ENCODE peak calls at places on chromosome 16, in eight cellular contexts. U, K, W, T, J, Q, R and C are unnamed samples.

GRCh38 chr16:79437764-79438728 is 162.5 kb downstream of the MAF start:
- DNase-seq in W (peak; percentile 71), T (no peak), U (peak; percentile 48), Q (peak; percentile 71), J (no peak), R (peak; percentile 4), K (no peak), C (peak; percentile 1)

GRCh38 chr16:89696598-89697128 is 4.8 kb downstream of the SPATA2L start:
- DNase-seq in J (no peak), R (no peak), W (peak; percentile 33), T (peak; percentile 66), K (no peak), Q (no peak), U (no peak), C (no peak)

GRCh38 chr16:89313583-89313982 is 96.1 kb downstream of the ZNF778 start:
- DNase-seq in J (no peak), U (no peak), Q (no peak), W (no peak), R (no peak), K (no peak), T (no peak), C (no peak)

GRCh38 chr16:66291833-66292232 is 74.7 kb upstream of the CDH5 start:
- DNase-seq in T (no peak), R (no peak), U (no peak), J (no peak), K (no peak), W (no peak), Q (no peak), C (no peak)

GRCh38 chr16:84268661-84269060 is 26.0 kb upstream of the WFDC1 start:
- DNase-seq in R (no peak), K (no peak), T (no peak), U (no peak), J (no peak), Q (peak; percentile 12), W (no peak), C (no peak)

GRCh38 chr16:86294535-86294934 is 215.8 kb upstream of the FOXF1 start:
- DNase-seq in Q (no peak), U (no peak), K (no peak), T (no peak), R (no peak), J (peak; percentile 26), W (no peak), C (no peak)

GRCh38 chr16:66740533-66740932 is 10.9 kb downstream of the DYNC1LI2 start:
- DNase-seq in K (no peak), J (peak; percentile 50), U (no peak), T (no peak), W (no peak), R (no peak), Q (no peak), C (no peak)

GRCh38 chr16:79628501-79628975 is 28.0 kb upstream of the MAF start:
- DNase-seq in T (peak; percentile 25), R (peak; percentile 98), K (no peak), U (no peak), W (no peak), J (no peak), Q (no peak), C (peak; percentile 93)

GRCh38 chr16:58028541-58029070 is 3.1 kb downstream of the MMP15 start:
- DNase-seq in Q (no peak), U (peak; percentile 15), J (no peak), K (no peak), R (no peak), T (no peak), W (no peak), C (no peak)

GRCh38 chr16:86516618-86517003 is 6.3 kb downstream of the FOXF1 start:
- DNase-seq in J (no peak), T (no peak), R (no peak), K (no peak), Q (peak; percentile 50), U (no peak), W (no peak), C (no peak)

GRCh38 chr16:6682142-6682811 is 650.4 kb upstream of the RBFOX1 start:
- DNase-seq in R (no peak), U (no peak), J (no peak), T (no peak), Q (peak; percentile 82), K (peak; percentile 53), W (peak; percentile 33), C (no peak)

DNA sequence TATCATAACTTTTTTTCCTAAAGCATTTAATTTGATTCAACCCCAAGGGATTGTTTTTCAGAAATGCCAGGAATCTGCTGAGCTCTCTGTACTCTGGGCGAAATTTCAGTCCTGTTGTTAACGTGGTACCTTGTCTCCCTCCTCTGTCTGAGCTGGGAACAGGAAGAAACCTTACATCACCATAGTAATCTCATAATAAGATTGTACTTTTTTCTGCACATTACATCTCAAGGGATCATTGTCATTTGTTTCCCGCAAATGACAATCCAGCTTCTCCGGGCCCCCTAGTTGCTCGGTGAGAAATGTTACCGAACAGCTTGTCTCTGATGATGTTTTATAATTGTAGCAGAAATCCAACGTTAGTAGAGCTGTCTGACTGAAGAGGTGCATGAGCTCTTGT is 152.7 kb upstream of the ERCC4 start:
- DNase-seq in Q (peak; percentile 69), W (no peak), J (no peak), U (no peak), T (no peak), R (no peak), K (no peak), C (no peak)
- TF ChIP-seq CTCF in Q (peak; percentile 72), W (no peak), J (no peak), U (peak; percentile 31), T (no peak), R (no peak), K (peak; percentile 48), C (no peak)

DNA sequence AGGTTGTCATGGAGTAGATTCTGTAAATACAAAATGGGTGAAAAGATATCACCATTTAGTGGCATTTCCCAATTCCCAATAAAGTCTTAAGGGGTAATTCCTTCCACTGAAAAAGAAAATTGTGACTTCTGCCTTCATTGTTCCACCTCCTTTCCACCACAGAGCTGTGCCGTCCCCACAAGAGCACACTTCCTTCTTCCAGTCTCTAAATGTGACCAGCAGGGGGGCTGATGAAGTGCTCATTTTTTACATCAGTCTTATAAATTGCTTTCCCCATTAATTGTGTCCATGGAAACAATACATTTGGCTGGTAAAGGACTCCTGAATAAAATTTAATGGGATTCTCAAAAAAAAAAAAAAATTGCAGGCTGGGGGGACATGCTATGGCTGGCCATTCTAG is 260.8 kb upstream of the PSMD7 start:
- DNase-seq in K (no peak), W (no peak), T (no peak), U (no peak), Q (peak; percentile 52), R (peak; percentile 5), J (no peak), C (no peak)
- TF ChIP-seq CTCF in K (peak; percentile 54), W (no peak), T (peak; percentile 25), U (peak; percentile 12), Q (peak; percentile 44), R (peak; percentile 49), J (no peak), C (peak; percentile 31)

GRCh38 chr16:70470927-70471341 is 16.5 kb downstream of the FCSK start:
- DNase-seq in W (peak; percentile 62), R (no peak), Q (peak; percentile 81), U (peak; percentile 29), T (no peak), J (peak; percentile 18), K (no peak), C (no peak)
- TF ChIP-seq CTCF in W (no peak), R (peak; percentile 73), Q (peak; percentile 64), U (peak; percentile 65), T (peak; percentile 25), J (peak; percentile 45), K (peak; percentile 80), C (peak; percentile 28)

GRCh38 chr16:20740901-20741491 is 622 bp downstream of the THUMPD1 start:
- DNase-seq in Q (peak; percentile 91), W (peak; percentile 94), T (peak; percentile 91), K (peak; percentile 31), J (peak; percentile 74), U (peak; percentile 91), R (peak; percentile 76), C (peak; percentile 65)

GRCh38 chr16:20744922-20745440 is 3.4 kb upstream of the THUMPD1 start:
- DNase-seq in T (no peak), R (no peak), K (no peak), Q (no peak), J (no peak), W (no peak), U (no peak), C (no peak)

GRCh38 chr16:20741555-20742285 is at the start of gene THUMPD1:
- DNase-seq in Q (peak; percentile 95), U (peak; percentile 97), J (peak; percentile 93), W (peak; percentile 96), K (peak; percentile 88), R (peak; percentile 98), T (peak; percentile 95), C (peak; percentile 75)

GRCh38 chr16:20743591-20743990 is 2.0 kb upstream of the THUMPD1 start:
- DNase-seq in T (no peak), J (no peak), R (no peak), Q (no peak), W (no peak), K (no peak), U (no peak), C (no peak)

GRCh38 chr16:20740007-20740883 is 1.4 kb downstream of the THUMPD1 start:
- DNase-seq in J (peak; percentile 5), U (no peak), R (peak; percentile 3), T (no peak), Q (no peak), K (no peak), W (no peak), C (peak; percentile 22)
- TF ChIP-seq CTCF in J (peak; percentile 51), U (peak; percentile 44), R (peak; percentile 55), T (peak; percentile 60), Q (peak; percentile 34), K (no peak), W (peak; percentile 37), C (peak; percentile 65)

GRCh38 chr16:29007865-29008593 is 23.2 kb downstream of the LAT start:
- DNase-seq in W (no peak), J (peak; percentile 43), K (no peak), R (peak; percentile 61), T (no peak), Q (no peak), U (no peak), C (peak; percentile 58)
- TF ChIP-seq CTCF in W (no peak), J (no peak), K (no peak), R (no peak), T (no peak), Q (no peak), U (no peak), C (no peak)

GRCh38 chr16:11497329-11497805 is 89.4 kb downstream of the LITAF start:
- DNase-seq in T (no peak), U (peak; percentile 89), Q (peak; percentile 66), R (peak; percentile 58), J (peak; percentile 60), K (no peak), W (peak; percentile 82), C (peak; percentile 80)
- TF ChIP-seq CTCF in T (no peak), U (peak; percentile 28), Q (no peak), R (peak; percentile 29), J (peak; percentile 20), K (peak; percentile 4), W (no peak), C (peak; percentile 41)